ENCODE peak calls at places on chromosomes 12 and 14, in six cellular contexts. L is lower leg skin, H is thyroid gland, S is breast epithelium, F is tibial nerve, C is IMR-90. A is an unnamed sample.
A peak's percentile ranks its signal among the peaks of the same experiment; 100 is the strongest.

GRCh38 chr14:36880276-36880675 is 218.6 kb downstream of the PAX9 start:
- DNase-seq in C (no peak), S (no peak), H (no peak), L (no peak), F (no peak), A (no peak)

GRCh38 chr12:851913-852312 is 97.6 kb downstream of the RAD52 start:
- DNase-seq in F (no peak), C (peak; percentile 86), L (no peak), S (no peak), H (no peak), A (no peak)

GRCh38 chr12:132403636-132404434 is 74.4 kb upstream of the GALNT9 start:
- DNase-seq in S (no peak), H (no peak), L (no peak), F (no peak), C (no peak), A (no peak)

GRCh38 chr12:630656-631632 is 32.3 kb downstream of the NINJ2 start:
- DNase-seq in L (no peak), F (no peak), H (no peak), S (no peak), C (no peak), A (no peak)

GRCh38 chr12:120125792-120126634 is 9.5 kb upstream of the RAB35 start:
- DNase-seq in S (no peak), C (peak; percentile 35), H (no peak), L (no peak), F (no peak), A (no peak)

GRCh38 chr12:96513166-96513565 is 23.8 kb downstream of the CFAP54 start:
- DNase-seq in S (no peak), C (no peak), F (no peak), L (no peak), H (no peak), A (no peak)

GRCh38 chr12:107317751-107318553 is 224.6 kb upstream of the CRY1 start:
- DNase-seq in F (peak; percentile 66), L (peak; percentile 75), C (peak; percentile 88), H (peak; percentile 98), S (peak; percentile 91), A (peak; percentile 94)

GRCh38 chr14:49220492-49220891 is 365.7 kb downstream of the RPS29 start:
- DNase-seq in L (no peak), F (no peak), S (no peak), C (no peak), H (peak; percentile 92), A (peak; percentile 21)

GRCh38 chr12:108914031-108914630 is 34.2 kb downstream of the DAO start:
- DNase-seq in H (peak; percentile 52), F (peak; percentile 66), L (peak; percentile 27), C (no peak), S (peak; percentile 59), A (peak; percentile 7)

GRCh38 chr12:108912361-108912760 is 32.5 kb downstream of the DAO start:
- DNase-seq in H (no peak), F (no peak), L (no peak), C (no peak), S (no peak), A (no peak)

GRCh38 chr12:108916336-108916735 is 36.4 kb downstream of the DAO start:
- DNase-seq in C (no peak), F (no peak), H (no peak), S (peak; percentile 51), L (no peak), A (no peak)

GRCh38 chr12:108918206-108918605 is 38.3 kb downstream of the DAO start:
- DNase-seq in F (no peak), H (no peak), L (no peak), C (no peak), S (no peak), A (no peak)

DNA sequence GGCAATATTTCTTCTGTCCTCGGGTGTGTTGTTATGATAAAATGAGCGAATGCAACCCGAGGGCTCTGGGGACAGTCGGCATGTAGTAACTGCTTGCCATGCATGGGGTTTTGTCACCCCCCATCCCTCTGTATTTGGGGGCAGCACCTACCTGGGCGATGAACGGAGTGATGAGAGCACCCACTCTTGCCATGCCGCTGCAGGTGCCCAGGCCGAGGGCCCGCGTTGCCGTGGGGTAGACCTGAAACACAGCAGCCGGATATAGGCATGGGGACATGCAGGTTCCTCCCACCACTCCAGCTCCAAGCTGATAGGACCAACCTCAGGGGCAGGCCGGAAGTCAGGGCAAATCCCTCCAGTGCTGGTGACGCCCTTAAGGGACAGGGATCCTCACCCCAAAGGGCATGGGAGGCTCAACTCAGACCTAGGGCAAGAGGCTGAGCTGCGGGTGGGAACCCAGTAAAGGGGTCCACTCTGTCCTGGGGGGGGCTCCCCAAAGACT is 35.8 kb downstream of the DAO start:
- DNase-seq in S (no peak), H (no peak), C (no peak), F (no peak), L (no peak), A (no peak)
- TF ChIP-seq POLR2A in S (no peak), H (no peak), C (no peak), F (no peak), L (no peak), A (no peak)

GRCh38 chr12:49673446-49674317 is 33.5 kb downstream of the FMNL3 start:
- DNase-seq in L (peak; percentile 80), H (peak; percentile 95), F (peak; percentile 85), C (peak; percentile 94), S (peak; percentile 93), A (peak; percentile 86)
- TF ChIP-seq POLR2A in L (no peak), H (no peak), F (peak; percentile 84), C (peak; percentile 76), S (no peak), A (peak; percentile 69)

GRCh38 chr12:93727195-93727811 is 50.1 kb downstream of the CRADD start:
- DNase-seq in L (no peak), F (no peak), H (no peak), C (no peak), S (no peak), A (no peak)
- TF ChIP-seq POLR2A in L (no peak), F (no peak), H (no peak), C (no peak), S (no peak), A (no peak)

GRCh38 chr14:104954746-104955395 is 23.3 kb downstream of the AHNAK2 start:
- DNase-seq in S (no peak), L (no peak), F (no peak), C (no peak), H (no peak), A (no peak)

GRCh38 chr14:104953896-104954656 is 24.1 kb downstream of the AHNAK2 start:
- DNase-seq in H (no peak), F (no peak), C (no peak), L (no peak), S (no peak), A (no peak)

GRCh38 chr14:104950021-104950420 is 25.3 kb downstream of the PLD4 start:
- DNase-seq in F (no peak), S (no peak), C (no peak), L (no peak), H (no peak), A (no peak)

GRCh38 chr14:104955396-104955770 is 22.8 kb downstream of the AHNAK2 start:
- DNase-seq in L (no peak), F (no peak), S (no peak), H (no peak), C (no peak), A (no peak)

DNA sequence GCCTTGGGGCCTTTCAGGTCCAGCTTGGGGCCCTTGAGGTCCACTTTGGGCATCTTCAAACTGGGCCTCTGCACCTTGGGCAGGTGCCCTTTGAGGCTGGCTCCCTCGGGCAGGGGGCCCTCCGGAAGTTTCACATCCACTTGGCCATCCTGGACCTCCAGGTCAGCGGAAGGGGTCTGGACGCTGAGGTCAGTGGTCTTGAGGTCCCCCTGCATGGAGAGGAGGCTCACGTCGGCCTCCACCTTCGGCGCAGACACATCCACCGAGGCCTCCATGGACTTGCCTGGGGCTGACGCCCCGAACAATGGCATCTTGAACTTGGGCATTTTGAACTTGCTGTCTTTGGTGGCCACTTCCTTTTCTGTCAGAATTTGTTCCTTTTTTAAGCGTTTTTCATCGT is 25.1 kb downstream of the AHNAK2 start:
- DNase-seq in L (no peak), C (no peak), S (no peak), F (no peak), H (no peak), A (no peak)
- TF ChIP-seq POLR2A in L (no peak), C (no peak), S (no peak), F (no peak), H (no peak), A (no peak)

GRCh38 chr12:67039995-67040860 is 228.9 kb upstream of the CAND1 start:
- DNase-seq in H (peak; percentile 33), C (no peak), L (no peak), F (no peak), S (no peak), A (peak; percentile 24)
- TF ChIP-seq POLR2A in H (no peak), C (no peak), L (no peak), F (no peak), S (no peak), A (no peak)

DNA sequence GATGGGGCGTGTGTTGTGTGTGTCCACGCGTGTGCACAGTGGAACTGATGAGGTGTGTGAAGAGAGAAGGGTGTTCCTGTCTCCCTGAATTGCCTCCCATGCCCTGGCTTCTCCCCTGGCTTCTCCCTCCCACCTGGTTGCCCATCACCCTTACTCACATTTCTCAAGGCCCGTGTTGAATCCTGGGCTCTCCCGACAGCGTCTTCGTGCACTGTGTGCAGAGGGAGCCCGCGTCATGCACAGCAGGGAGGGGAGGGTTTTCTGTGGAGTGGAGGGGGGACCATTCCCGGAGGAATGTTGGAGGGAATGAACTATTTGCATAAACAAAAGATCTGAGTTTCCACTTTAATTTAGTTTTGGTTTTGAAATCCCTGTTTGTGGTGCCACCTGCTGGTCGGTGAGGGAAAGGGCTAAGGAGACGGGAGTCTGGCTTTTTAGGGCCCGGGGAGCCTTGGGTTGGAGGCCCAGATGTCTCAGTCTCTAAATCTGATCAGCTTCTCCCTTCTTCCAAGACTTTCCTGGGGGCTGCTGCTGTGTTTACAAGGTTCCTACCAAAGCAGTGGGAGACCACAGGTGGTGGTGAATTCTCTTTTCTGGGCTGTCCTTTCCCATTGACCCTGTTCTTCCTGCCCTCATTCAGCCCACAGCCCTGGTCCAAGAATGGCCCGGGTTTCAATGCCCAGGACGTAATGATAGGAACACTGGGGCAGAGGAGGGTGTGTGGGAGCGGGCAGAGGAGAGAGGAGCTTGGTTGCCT is at the start of gene C1R:
- DNase-seq in L (peak; percentile 76), F (peak; percentile 93), C (peak; percentile 92), H (peak; percentile 79), S (peak; percentile 69), A (peak; percentile 55)
- TF ChIP-seq POLR2A in L (no peak), F (peak; percentile 55), C (no peak), H (peak; percentile 16), S (peak; percentile 20), A (no peak)

DNA sequence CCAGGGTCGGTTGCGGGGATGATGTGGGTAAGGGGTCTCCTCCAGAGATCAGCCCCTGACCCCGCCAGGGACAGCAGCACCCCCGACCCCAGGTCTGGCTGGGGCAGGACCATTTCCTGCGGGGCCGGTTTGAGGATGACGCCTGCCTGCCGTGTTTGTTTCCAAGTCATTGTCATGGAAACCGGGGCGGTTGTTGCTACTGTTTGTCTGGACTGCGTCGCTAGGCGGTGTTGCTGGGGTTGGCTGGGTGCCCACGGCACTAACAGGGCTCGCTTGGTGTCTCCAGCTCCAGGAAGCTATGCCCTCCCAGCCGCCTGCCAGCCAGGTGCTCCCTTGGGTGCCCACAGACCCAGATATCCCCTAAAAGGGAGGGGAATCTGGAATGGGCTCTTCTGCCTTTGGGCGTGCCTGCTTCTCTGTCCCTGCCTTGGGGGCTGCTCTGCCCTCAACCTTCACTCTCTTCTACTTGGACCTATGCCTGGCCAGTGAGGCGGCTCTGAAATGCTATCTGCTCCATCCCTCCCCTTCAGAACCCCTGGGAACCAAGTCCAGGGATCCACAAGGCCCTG is 4.7 kb upstream of the CRIP1 start:
- DNase-seq in F (peak; percentile 97), H (peak; percentile 98), C (peak; percentile 95), L (peak; percentile 96), S (peak; percentile 97), A (peak; percentile 89)
- TF ChIP-seq POLR2A in F (no peak), H (no peak), C (no peak), L (no peak), S (no peak), A (peak; percentile 39)